ENCODE peak calls at places on chromosomes 7 and 10, in four cellular contexts. R is SK-N-SH, X is right lobe of liver, Q is cardiac fibroblast. O is an unnamed sample.

GRCh38 chr7:102991540-102992214 is 78.9 kb downstream of the LRRC17 start:
- DNase-seq in Q (peak), R (peak), X (no peak), O (peak)

GRCh38 chr7:22845221-22845844 is 22.7 kb upstream of the TOMM7 start:
- DNase-seq in R (no peak), X (no peak), Q (no peak), O (no peak)

GRCh38 chr7:144659211-144659610 is 176.6 kb downstream of the TPK1 start:
- DNase-seq in Q (no peak), X (no peak), R (no peak), O (no peak)

GRCh38 chr10:47012214-47012613 is 101.0 kb downstream of the PTPN20 start:
- DNase-seq in X (no peak), R (no peak), Q (no peak), O (no peak)

GRCh38 chr10:112970036-112970435 is 20.0 kb downstream of the TCF7L2 start:
- DNase-seq in X (no peak), Q (no peak), R (no peak), O (no peak)

GRCh38 chr7:127535546-127536425 is 49.6 kb downstream of the GCC1 start:
- DNase-seq in R (no peak), X (no peak), Q (no peak), O (no peak)

GRCh38 chr10:90968448-90969086 is 47.7 kb upstream of the ANKRD1 start:
- DNase-seq in Q (peak), R (peak), X (no peak), O (peak)

GRCh38 chr7:111855842-111856227 is 293.5 kb upstream of the IMMP2L start:
- DNase-seq in X (no peak), Q (peak), R (peak), O (no peak)

GRCh38 chr10:92573091-92573797 is 649 bp downstream of the IDE start:
- DNase-seq in R (peak), Q (peak), X (no peak), O (no peak)

GRCh38 chr10:93873427-93874115 is 20.2 kb upstream of the SLC35G1 start:
- DNase-seq in R (no peak), Q (peak), X (no peak), O (no peak)

GRCh38 chr7:91929463-91929862 is 11.2 kb upstream of the AKAP9 start:
- DNase-seq in Q (no peak), R (no peak), X (no peak), O (no peak)

GRCh38 chr7:155792999-155793560 is 19.2 kb downstream of the SHH start:
- DNase-seq in Q (no peak), X (no peak), R (no peak), O (no peak)

GRCh38 chr7:92740713-92741126 is 95.7 kb downstream of the CDK6 start:
- DNase-seq in X (no peak), R (no peak), Q (peak), O (peak)

GRCh38 chr10:79128923-79129305 is 60.1 kb downstream of the ZMIZ1 start:
- DNase-seq in Q (no peak), X (no peak), R (peak), O (no peak)

GRCh38 chr10:79128241-79128922 is 59.6 kb downstream of the ZMIZ1 start:
- DNase-seq in X (no peak), R (no peak), Q (no peak), O (no peak)

GRCh38 chr10:79129361-79129997 is 60.7 kb downstream of the ZMIZ1 start:
- DNase-seq in X (no peak), R (peak), Q (peak), O (no peak)

GRCh38 chr10:79126351-79126750 is 57.6 kb downstream of the ZMIZ1 start:
- DNase-seq in R (no peak), Q (no peak), X (no peak), O (no peak)

GRCh38 chr10:79127151-79127961 is 58.6 kb downstream of the ZMIZ1 start:
- DNase-seq in X (peak), Q (peak), R (no peak), O (no peak)
- TF ChIP-seq CTCF in X (peak), Q (no peak), R (no peak), O (peak)

GRCh38 chr10:5811387-5811821 is 1.8 kb downstream of the GDI2 start:
- DNase-seq in R (no peak), X (no peak), Q (peak), O (no peak)
- H3K4me3 ChIP-seq in R (peak), X (peak), Q (peak), O (peak)

GRCh38 chr7:36209814-36210183 is 56.7 kb downstream of the EEPD1 start:
- DNase-seq in X (no peak), Q (no peak), R (no peak), O (no peak)

GRCh38 chr7:36208406-36208805 is 55.4 kb downstream of the EEPD1 start:
- DNase-seq in X (no peak), R (no peak), Q (no peak), O (no peak)

GRCh38 chr7:36208997-36209813 is 56.2 kb downstream of the EEPD1 start:
- DNase-seq in X (no peak), R (no peak), Q (no peak), O (no peak)

GRCh38 chr7:36205844-36206243 is 52.8 kb downstream of the EEPD1 start:
- DNase-seq in X (peak), Q (no peak), R (no peak), O (no peak)

GRCh38 chr7:36207451-36208291 is 54.6 kb downstream of the EEPD1 start:
- DNase-seq in Q (peak), X (peak), R (peak), O (peak)
- TF ChIP-seq CTCF in Q (peak), X (no peak), R (peak), O (peak)

GRCh38 chr7:139681463-139681755 is 96.4 kb downstream of the HIPK2 start:
- DNase-seq in R (no peak), Q (no peak), X (no peak), O (no peak)
- H3K4me3 ChIP-seq in R (no peak), Q (no peak), X (no peak), O (no peak)

GRCh38 chr7:45156516-45157272 is 897 bp upstream of the RAMP3 start:
- DNase-seq in X (no peak), R (no peak), Q (no peak), O (no peak)
- TF ChIP-seq CTCF in X (no peak), R (no peak), Q (no peak), O (no peak)

GRCh38 chr10:95273393-95274312 is 17.1 kb downstream of the PDLIM1 start:
- DNase-seq in R (no peak), X (no peak), Q (peak), O (peak)
- H3K4me3 ChIP-seq in R (no peak), X (no peak), Q (no peak), O (peak)

GRCh38 chr10:32646535-32646934 is 200.6 kb downstream of the CCDC7 start:
- DNase-seq in X (no peak), Q (no peak), R (no peak), O (no peak)
- TF ChIP-seq CTCF in X (no peak), Q (no peak), R (no peak), O (no peak)

GRCh38 chr10:6202098-6202683 is 541 bp upstream of the PFKFB3 start:
- DNase-seq in X (no peak), R (no peak), Q (no peak), O (no peak)
- H3K4me3 ChIP-seq in X (peak), R (peak), Q (peak), O (peak)